ENCODE peak calls at places on chromosome 15, in four cellular contexts. One of them, this sample, is unnamed.

GRCh38 chr15:43105077-43105769 is 615 bp downstream of the UBR1 start:
- DNase-seq in esophagus squamous epithelium: no peak
- DNase-seq in foreskin melanocyte: no peak
- DNase-seq in activated naive CD4-positive, alpha-beta T cell treated with Interleukin-2 at 50 U/mL for 16 hours: peak; percentile 23
- DNase-seq in this sample: no peak

GRCh38 chr15:38972831-38973230 is 408.2 kb upstream of the RASGRP1 start:
- DNase-seq in esophagus squamous epithelium: no peak
- DNase-seq in activated naive CD4-positive, alpha-beta T cell treated with Interleukin-2 at 50 U/mL for 16 hours: no peak
- DNase-seq in foreskin melanocyte: no peak
- DNase-seq in this sample: no peak

GRCh38 chr15:99537344-99537743 is 28.4 kb upstream of the MEF2A start:
- DNase-seq in activated naive CD4-positive, alpha-beta T cell treated with Interleukin-2 at 50 U/mL for 16 hours: no peak
- DNase-seq in foreskin melanocyte: no peak
- DNase-seq in esophagus squamous epithelium: no peak
- DNase-seq in this sample: no peak

GRCh38 chr15:80418892-80419537 is 14.8 kb downstream of the ARNT2 start:
- DNase-seq in activated naive CD4-positive, alpha-beta T cell treated with Interleukin-2 at 50 U/mL for 16 hours: no peak
- DNase-seq in foreskin melanocyte: peak; percentile 25
- DNase-seq in esophagus squamous epithelium: no peak
- DNase-seq in this sample: peak; percentile 84

GRCh38 chr15:81043568-81044301 is 43.0 kb downstream of the TLNRD1 start:
- DNase-seq in esophagus squamous epithelium: no peak
- DNase-seq in foreskin melanocyte: no peak
- DNase-seq in activated naive CD4-positive, alpha-beta T cell treated with Interleukin-2 at 50 U/mL for 16 hours: no peak
- DNase-seq in this sample: no peak

GRCh38 chr15:93236924-93237323 is 147.9 kb upstream of the RGMA start:
- DNase-seq in foreskin melanocyte: no peak
- DNase-seq in esophagus squamous epithelium: no peak
- DNase-seq in activated naive CD4-positive, alpha-beta T cell treated with Interleukin-2 at 50 U/mL for 16 hours: no peak
- DNase-seq in this sample: no peak

GRCh38 chr15:25735550-25736384 is 127.4 kb downstream of the ATP10A start:
- DNase-seq in esophagus squamous epithelium: no peak
- DNase-seq in activated naive CD4-positive, alpha-beta T cell treated with Interleukin-2 at 50 U/mL for 16 hours: no peak
- DNase-seq in foreskin melanocyte: no peak
- DNase-seq in this sample: no peak

GRCh38 chr15:67794832-67795574 is 30.3 kb upstream of the SKOR1 start:
- DNase-seq in activated naive CD4-positive, alpha-beta T cell treated with Interleukin-2 at 50 U/mL for 16 hours: peak; percentile 40
- DNase-seq in foreskin melanocyte: no peak
- DNase-seq in esophagus squamous epithelium: no peak
- DNase-seq in this sample: no peak

GRCh38 chr15:95192923-95193322 is 961.6 kb downstream of the MCTP2 start:
- DNase-seq in foreskin melanocyte: no peak
- DNase-seq in esophagus squamous epithelium: no peak
- DNase-seq in activated naive CD4-positive, alpha-beta T cell treated with Interleukin-2 at 50 U/mL for 16 hours: no peak
- DNase-seq in this sample: no peak

GRCh38 chr15:49751191-49751590 is 130.3 kb downstream of the DTWD1 start:
- DNase-seq in activated naive CD4-positive, alpha-beta T cell treated with Interleukin-2 at 50 U/mL for 16 hours: no peak
- DNase-seq in esophagus squamous epithelium: no peak
- DNase-seq in foreskin melanocyte: no peak
- DNase-seq in this sample: no peak

GRCh38 chr15:52021128-52021671 is 2.2 kb downstream of the MAPK6 start:
- DNase-seq in foreskin melanocyte: peak; percentile 55
- DNase-seq in esophagus squamous epithelium: no peak
- DNase-seq in activated naive CD4-positive, alpha-beta T cell treated with Interleukin-2 at 50 U/mL for 16 hours: peak; percentile 76
- DNase-seq in this sample: peak; percentile 76

GRCh38 chr15:71572452-71573053 is 237.8 kb upstream of the NR2E3 start:
- DNase-seq in activated naive CD4-positive, alpha-beta T cell treated with Interleukin-2 at 50 U/mL for 16 hours: no peak
- DNase-seq in foreskin melanocyte: no peak
- DNase-seq in esophagus squamous epithelium: no peak
- DNase-seq in this sample: no peak

This sample was measured in SK-MEL-5.